ENCODE peak calls at places on chromosomes 13 and 19, in five cellular contexts. V is mucosa of descending colon; Q is SW480; P is brain microvascular endothelial cell; E is activated naive CD8-positive, alpha-beta T cell treated with anti-CD3 and anti-CD28 coated beads, Interleukin-2, amount 50 U/mL, for 24 hours. Y is an unnamed sample.

GRCh38 chr13:78497702-78498319 is 105.5 kb downstream of the POU4F1 start:
- DNase-seq in P (no peak), Q (no peak), E (no peak), V (no peak), Y (no peak)

GRCh38 chr19:55836340-55836739 is at the start of gene NLRP4:
- DNase-seq in P (no peak), Q (no peak), E (no peak), V (no peak), Y (no peak)

GRCh38 chr13:98749501-98749900 is 3.0 kb downstream of the SLC15A1 start:
- DNase-seq in P (no peak), E (no peak), V (no peak), Q (no peak), Y (no peak)

GRCh38 chr19:15251010-15251748 is 18.9 kb upstream of the EPHX3 start:
- DNase-seq in P (peak; percentile 86), Q (no peak), E (no peak), V (no peak), Y (no peak)

GRCh38 chr19:45125975-45126493 is 33.1 kb downstream of the PPP1R37 start:
- DNase-seq in P (peak; percentile 48), V (peak; percentile 71), E (peak; percentile 80), Q (peak; percentile 72), Y (peak; percentile 85)

GRCh38 chr19:46604781-46605355 is 3.7 kb downstream of the CALM3 start:
- DNase-seq in V (no peak), P (no peak), E (no peak), Q (no peak), Y (no peak)

GRCh38 chr13:36718146-36718545 is 44.3 kb downstream of the SERTM1 start:
- DNase-seq in V (no peak), P (no peak), Q (peak; percentile 36), E (no peak), Y (no peak)

GRCh38 chr13:98252931-98253470 is 75.9 kb upstream of the RNF113B start:
- DNase-seq in P (peak; percentile 91), V (no peak), Q (peak; percentile 12), E (no peak), Y (no peak)

GRCh38 chr13:107170270-107170931 is 602.5 kb upstream of the ARGLU1 start:
- DNase-seq in P (no peak), E (no peak), Q (no peak), V (no peak), Y (no peak)

GRCh38 chr19:44624840-44625354 is 11.5 kb downstream of the IGSF23 start:
- DNase-seq in E (no peak), Q (no peak), V (no peak), P (no peak), Y (no peak)

GRCh38 chr13:43391021-43391420 is 367.6 kb downstream of the DNAJC15 start:
- DNase-seq in E (no peak), P (no peak), Q (no peak), V (no peak), Y (no peak)

GRCh38 chr13:21884965-21885567 is 214.2 kb downstream of the FGF9 start:
- DNase-seq in Q (no peak), V (no peak), P (no peak), E (no peak), Y (no peak)

GRCh38 chr19:44680536-44680935 is 9.3 kb downstream of the CEACAM19 start:
- DNase-seq in P (no peak), Q (no peak), V (no peak), E (no peak), Y (no peak)

GRCh38 chr19:29529646-29530548 is 4.1 kb downstream of the VSTM2B start:
- DNase-seq in V (no peak), E (no peak), Q (no peak), P (no peak), Y (no peak)

GRCh38 chr13:92573467-92574057 is 653.0 kb upstream of the GPC6 start:
- DNase-seq in E (no peak), V (no peak), P (peak; percentile 11), Q (no peak), Y (no peak)

GRCh38 chr19:6551607-6552450 is 21.0 kb downstream of the TNFSF9 start:
- DNase-seq in P (no peak), Q (peak; percentile 37), E (peak; percentile 78), V (peak; percentile 71), Y (peak; percentile 82)